ENCODE peak calls at places on chromosomes 7 and 10, in nine cellular contexts. One of them, this sample, is unnamed.

GRCh38 chr10:84076540-84077195 is 62.6 kb upstream of the GHITM start:
- DNase-seq in GM23338: peak; percentile 68
- DNase-seq in BE2C: peak; percentile 8
- DNase-seq in spleen: no peak
- DNase-seq in IMR-90: peak; percentile 18
- DNase-seq in suprapubic skin: no peak
- DNase-seq in ovary: no peak
- DNase-seq in Peyer's patch: no peak
- DNase-seq in PC-3: no peak
- DNase-seq in this sample: no peak

GRCh38 chr10:75058142-75058541 is 53.3 kb upstream of the SAMD8 start:
- DNase-seq in BE2C: no peak
- DNase-seq in IMR-90: no peak
- DNase-seq in suprapubic skin: no peak
- DNase-seq in spleen: peak; percentile 39
- DNase-seq in Peyer's patch: no peak
- DNase-seq in GM23338: no peak
- DNase-seq in ovary: no peak
- DNase-seq in PC-3: no peak
- DNase-seq in this sample: no peak

GRCh38 chr10:76111986-76112825 is 680.8 kb downstream of the LRMDA start:
- DNase-seq in PC-3: no peak
- DNase-seq in IMR-90: no peak
- DNase-seq in ovary: no peak
- DNase-seq in suprapubic skin: no peak
- DNase-seq in GM23338: peak; percentile 56
- DNase-seq in spleen: no peak
- DNase-seq in Peyer's patch: no peak
- DNase-seq in BE2C: peak; percentile 72
- DNase-seq in this sample: no peak

GRCh38 chr10:20975236-20975635 is 78.1 kb upstream of the NEBL start:
- DNase-seq in IMR-90: no peak
- DNase-seq in PC-3: no peak
- DNase-seq in Peyer's patch: no peak
- DNase-seq in GM23338: no peak
- DNase-seq in suprapubic skin: no peak
- DNase-seq in BE2C: no peak
- DNase-seq in spleen: no peak
- DNase-seq in ovary: no peak
- DNase-seq in this sample: no peak

GRCh38 chr10:64112697-64113367 is 591.6 kb downstream of the REEP3 start:
- DNase-seq in ovary: no peak
- DNase-seq in BE2C: no peak
- DNase-seq in suprapubic skin: no peak
- DNase-seq in IMR-90: no peak
- DNase-seq in spleen: no peak
- DNase-seq in GM23338: no peak
- DNase-seq in Peyer's patch: no peak
- DNase-seq in PC-3: no peak
- DNase-seq in this sample: no peak

GRCh38 chr10:13586676-13587355 is at the start of gene PRPF18:
- DNase-seq in Peyer's patch: peak; percentile 97
- DNase-seq in ovary: peak; percentile 91
- DNase-seq in IMR-90: peak; percentile 92
- DNase-seq in suprapubic skin: peak; percentile 95
- DNase-seq in GM23338: peak; percentile 97
- DNase-seq in PC-3: peak; percentile 85
- DNase-seq in BE2C: peak; percentile 88
- DNase-seq in spleen: peak; percentile 99
- DNase-seq in this sample: peak; percentile 94

GRCh38 chr7:99461221-99461620 is 4.7 kb downstream of the ATP5MF start:
- DNase-seq in ovary: no peak
- DNase-seq in GM23338: peak; percentile 35
- DNase-seq in suprapubic skin: no peak
- DNase-seq in IMR-90: no peak
- DNase-seq in BE2C: no peak
- DNase-seq in Peyer's patch: no peak
- DNase-seq in PC-3: peak; percentile 8
- DNase-seq in spleen: no peak
- DNase-seq in this sample: no peak

GRCh38 chr7:97390915-97391593 is 273.6 kb downstream of the SDHAF3 start:
- DNase-seq in BE2C: no peak
- DNase-seq in Peyer's patch: no peak
- DNase-seq in suprapubic skin: no peak
- DNase-seq in ovary: no peak
- DNase-seq in PC-3: no peak
- DNase-seq in spleen: no peak
- DNase-seq in GM23338: no peak
- DNase-seq in IMR-90: no peak
- DNase-seq in this sample: no peak

GRCh38 chr7:120927454-120928103 is 23.0 kb upstream of the ING3 start:
- DNase-seq in IMR-90: no peak
- DNase-seq in suprapubic skin: no peak
- DNase-seq in spleen: no peak
- DNase-seq in BE2C: no peak
- DNase-seq in Peyer's patch: no peak
- DNase-seq in GM23338: no peak
- DNase-seq in PC-3: no peak
- DNase-seq in ovary: no peak
- DNase-seq in this sample: no peak

GRCh38 chr10:93386496-93387369 is 95.4 kb downstream of the MYOF start:
- DNase-seq in spleen: no peak
- DNase-seq in PC-3: no peak
- DNase-seq in GM23338: no peak
- DNase-seq in ovary: no peak
- DNase-seq in BE2C: no peak
- DNase-seq in suprapubic skin: peak; percentile 65
- DNase-seq in Peyer's patch: no peak
- DNase-seq in IMR-90: no peak
- DNase-seq in this sample: no peak

GRCh38 chr7:45670227-45670626 is 96.1 kb downstream of the ADCY1 start:
- DNase-seq in IMR-90: no peak
- DNase-seq in GM23338: no peak
- DNase-seq in BE2C: no peak
- DNase-seq in spleen: no peak
- DNase-seq in PC-3: no peak
- DNase-seq in suprapubic skin: no peak
- DNase-seq in ovary: no peak
- DNase-seq in Peyer's patch: peak; percentile 30
- DNase-seq in this sample: no peak

GRCh38 chr10:118965636-118966035 is 63.9 kb upstream of the NANOS1 start:
- DNase-seq in suprapubic skin: no peak
- DNase-seq in Peyer's patch: no peak
- DNase-seq in BE2C: no peak
- DNase-seq in GM23338: no peak
- DNase-seq in IMR-90: no peak
- DNase-seq in ovary: no peak
- DNase-seq in PC-3: no peak
- DNase-seq in spleen: no peak
- DNase-seq in this sample: no peak

GRCh38 chr7:2849941-2850766 is 6.0 kb upstream of the GNA12 start:
- DNase-seq in spleen: no peak
- DNase-seq in PC-3: no peak
- DNase-seq in GM23338: no peak
- DNase-seq in Peyer's patch: no peak
- DNase-seq in BE2C: no peak
- DNase-seq in ovary: no peak
- DNase-seq in IMR-90: no peak
- DNase-seq in suprapubic skin: no peak
- DNase-seq in this sample: no peak

GRCh38 chr10:18607503-18607902 is 43.9 kb downstream of the NSUN6 start:
- DNase-seq in PC-3: peak; percentile 73
- DNase-seq in Peyer's patch: peak; percentile 73
- DNase-seq in GM23338: no peak
- DNase-seq in BE2C: peak; percentile 78
- DNase-seq in suprapubic skin: no peak
- DNase-seq in spleen: no peak
- DNase-seq in IMR-90: peak; percentile 89
- DNase-seq in ovary: no peak
- DNase-seq in this sample: no peak

GRCh38 chr7:116588641-116589594 is 64.1 kb downstream of the CAV1 start:
- DNase-seq in PC-3: peak; percentile 88
- DNase-seq in IMR-90: peak; percentile 81
- DNase-seq in GM23338: peak; percentile 74
- DNase-seq in BE2C: no peak
- DNase-seq in ovary: no peak
- DNase-seq in spleen: no peak
- DNase-seq in suprapubic skin: no peak
- DNase-seq in Peyer's patch: no peak
- DNase-seq in this sample: no peak

GRCh38 chr7:55019691-55020480 is 1.1 kb downstream of the EGFR start:
- DNase-seq in spleen: no peak
- DNase-seq in ovary: peak; percentile 66
- DNase-seq in suprapubic skin: no peak
- DNase-seq in IMR-90: no peak
- DNase-seq in GM23338: peak; percentile 55
- DNase-seq in Peyer's patch: no peak
- DNase-seq in BE2C: peak; percentile 51
- DNase-seq in PC-3: peak; percentile 35
- DNase-seq in this sample: no peak

GRCh38 chr7:99312316-99313203 is 13.1 kb upstream of the ARPC1A start:
- DNase-seq in suprapubic skin: no peak
- DNase-seq in IMR-90: peak; percentile 52
- DNase-seq in spleen: peak; percentile 80
- DNase-seq in GM23338: peak; percentile 87
- DNase-seq in ovary: peak; percentile 76
- DNase-seq in BE2C: peak; percentile 71
- DNase-seq in Peyer's patch: peak; percentile 92
- DNase-seq in PC-3: peak; percentile 86
- DNase-seq in this sample: peak; percentile 58

GRCh38 chr10:43249962-43250624 is 16.8 kb downstream of the RASGEF1A start:
- DNase-seq in spleen: peak; percentile 66
- DNase-seq in ovary: peak; percentile 1
- DNase-seq in PC-3: peak; percentile 36
- DNase-seq in suprapubic skin: peak; percentile 49
- DNase-seq in GM23338: peak; percentile 53
- DNase-seq in Peyer's patch: peak; percentile 40
- DNase-seq in IMR-90: no peak
- DNase-seq in BE2C: peak; percentile 6
- DNase-seq in this sample: no peak

GRCh38 chr10:104642311-104643022 is 1.4 kb downstream of the SORCS3 start:
- DNase-seq in IMR-90: no peak
- DNase-seq in BE2C: peak; percentile 54
- DNase-seq in suprapubic skin: no peak
- DNase-seq in spleen: no peak
- DNase-seq in PC-3: no peak
- DNase-seq in ovary: no peak
- DNase-seq in Peyer's patch: no peak
- DNase-seq in GM23338: peak; percentile 96
- DNase-seq in this sample: peak; percentile 39
- TF ChIP-seq CTCF in IMR-90: no peak
- TF ChIP-seq CTCF in BE2C: peak; percentile 27
- TF ChIP-seq CTCF in suprapubic skin: no peak
- TF ChIP-seq CTCF in spleen: no peak
- TF ChIP-seq CTCF in PC-3: no peak
- TF ChIP-seq CTCF in ovary: no peak
- TF ChIP-seq CTCF in Peyer's patch: peak; percentile 6
- TF ChIP-seq CTCF in GM23338: peak; percentile 63
- TF ChIP-seq CTCF in this sample: peak; percentile 35

GRCh38 chr7:22178735-22179134 is 178.2 kb downstream of the RAPGEF5 start:
- DNase-seq in PC-3: no peak
- DNase-seq in BE2C: no peak
- DNase-seq in GM23338: no peak
- DNase-seq in Peyer's patch: no peak
- DNase-seq in IMR-90: no peak
- DNase-seq in ovary: no peak
- DNase-seq in suprapubic skin: no peak
- DNase-seq in spleen: no peak
- DNase-seq in this sample: no peak
- H3K36me3 ChIP-seq in PC-3: no peaks in the 10 kb centered on the region
- H3K36me3 ChIP-seq in BE2C: peaks cover 51% of the 10 kb centered on the region
- H3K36me3 ChIP-seq in GM23338: no peaks in the 10 kb centered on the region
- H3K36me3 ChIP-seq in Peyer's patch: no peaks in the 10 kb centered on the region
- H3K36me3 ChIP-seq in IMR-90: no peaks in the 10 kb centered on the region
- H3K36me3 ChIP-seq in ovary: no peaks in the 10 kb centered on the region
- H3K36me3 ChIP-seq in suprapubic skin: no peaks in the 10 kb centered on the region
- H3K36me3 ChIP-seq in spleen: peaks cover 3% of the 10 kb centered on the region
- H3K36me3 ChIP-seq in this sample: peaks cover 44% of the 10 kb centered on the region

GRCh38 chr10:110474017-110474416 is 23.7 kb upstream of the DUSP5 start:
- DNase-seq in BE2C: no peak
- DNase-seq in IMR-90: no peak
- DNase-seq in suprapubic skin: peak; percentile 22
- DNase-seq in GM23338: no peak
- DNase-seq in spleen: no peak
- DNase-seq in PC-3: no peak
- DNase-seq in ovary: no peak
- DNase-seq in Peyer's patch: peak; percentile 13
- DNase-seq in this sample: no peak

GRCh38 chr10:110480387-110480786 is 17.3 kb upstream of the DUSP5 start:
- DNase-seq in GM23338: no peak
- DNase-seq in spleen: no peak
- DNase-seq in suprapubic skin: no peak
- DNase-seq in PC-3: no peak
- DNase-seq in ovary: no peak
- DNase-seq in BE2C: no peak
- DNase-seq in Peyer's patch: no peak
- DNase-seq in IMR-90: no peak
- DNase-seq in this sample: no peak

GRCh38 chr10:110471566-110472139 is 26.1 kb upstream of the DUSP5 start:
- DNase-seq in GM23338: no peak
- DNase-seq in Peyer's patch: peak; percentile 34
- DNase-seq in BE2C: no peak
- DNase-seq in IMR-90: peak; percentile 89
- DNase-seq in suprapubic skin: peak; percentile 20
- DNase-seq in PC-3: no peak
- DNase-seq in spleen: no peak
- DNase-seq in ovary: no peak
- DNase-seq in this sample: no peak

GRCh38 chr10:110479710-110480109 is 18.0 kb upstream of the DUSP5 start:
- DNase-seq in suprapubic skin: no peak
- DNase-seq in GM23338: no peak
- DNase-seq in Peyer's patch: no peak
- DNase-seq in PC-3: peak; percentile 21
- DNase-seq in spleen: no peak
- DNase-seq in IMR-90: no peak
- DNase-seq in ovary: no peak
- DNase-seq in BE2C: no peak
- DNase-seq in this sample: no peak

GRCh38 chr10:110475722-110476515 is 21.8 kb upstream of the DUSP5 start:
- DNase-seq in ovary: no peak
- DNase-seq in IMR-90: no peak
- DNase-seq in Peyer's patch: no peak
- DNase-seq in GM23338: no peak
- DNase-seq in spleen: no peak
- DNase-seq in BE2C: no peak
- DNase-seq in PC-3: peak; percentile 15
- DNase-seq in suprapubic skin: peak; percentile 26
- DNase-seq in this sample: no peak
- TF ChIP-seq CTCF in ovary: no peak
- TF ChIP-seq CTCF in IMR-90: no peak
- TF ChIP-seq CTCF in Peyer's patch: no peak
- TF ChIP-seq CTCF in GM23338: no peak
- TF ChIP-seq CTCF in spleen: no peak
- TF ChIP-seq CTCF in BE2C: no peak
- TF ChIP-seq CTCF in PC-3: no peak
- TF ChIP-seq CTCF in suprapubic skin: no peak
- TF ChIP-seq CTCF in this sample: no peak

DNA sequence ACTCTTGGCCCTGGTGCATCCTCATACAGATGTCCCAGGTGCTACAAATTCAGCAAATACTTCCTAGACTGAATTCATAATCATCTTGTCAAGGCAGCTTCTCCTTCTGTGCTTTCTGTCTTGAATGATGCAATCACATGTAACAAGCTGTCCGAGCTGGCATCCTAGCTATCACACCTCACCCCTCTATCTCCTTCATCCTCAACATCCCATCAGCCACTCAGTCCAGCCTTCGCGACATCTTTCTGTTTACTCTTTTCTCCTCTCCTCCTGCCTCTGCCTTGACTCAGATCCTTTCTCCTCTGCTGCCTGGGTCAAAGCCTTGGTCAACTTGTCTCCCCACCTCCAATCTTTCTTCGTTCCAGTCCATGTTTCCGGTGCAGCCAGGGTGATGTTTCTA is 240.4 kb upstream of the CELF2 start:
- DNase-seq in suprapubic skin: no peak
- DNase-seq in ovary: no peak
- DNase-seq in spleen: no peak
- DNase-seq in BE2C: no peak
- DNase-seq in Peyer's patch: no peak
- DNase-seq in IMR-90: no peak
- DNase-seq in PC-3: no peak
- DNase-seq in GM23338: no peak
- DNase-seq in this sample: no peak
- H3K36me3 ChIP-seq in suprapubic skin: no peaks in the 10 kb centered on the region
- H3K36me3 ChIP-seq in ovary: no peaks in the 10 kb centered on the region
- H3K36me3 ChIP-seq in spleen: no peaks in the 10 kb centered on the region
- H3K36me3 ChIP-seq in BE2C: no peaks in the 10 kb centered on the region
- H3K36me3 ChIP-seq in Peyer's patch: no peaks in the 10 kb centered on the region
- H3K36me3 ChIP-seq in IMR-90: no peaks in the 10 kb centered on the region
- H3K36me3 ChIP-seq in PC-3: no peaks in the 10 kb centered on the region
- H3K36me3 ChIP-seq in GM23338: no peaks in the 10 kb centered on the region
- H3K36me3 ChIP-seq in this sample: no peaks in the 10 kb centered on the region